ENCODE peak calls at places on chromosomes 1 and 21, in four cellular contexts. M is fibroblast of gingiva, Q is iPS DF 6.9, X is T-helper 22 cell. P is an unnamed sample.

GRCh38 chr1:10522324-10522860 is 47.6 kb downstream of the PEX14 start:
- DNase-seq in M (no peak), Q (no peak), X (no peak), P (no peak)

GRCh38 chr1:101238681-101239094 is 1.9 kb downstream of the S1PR1 start:
- DNase-seq in M (peak), Q (peak), X (peak), P (peak)

GRCh38 chr1:61076728-61077675 is 5.4 kb upstream of the NFIA start:
- DNase-seq in M (peak), Q (no peak), X (peak), P (peak)

GRCh38 chr21:33762798-33763572 is 120.7 kb downstream of the ITSN1 start:
- DNase-seq in M (peak), Q (no peak), X (no peak), P (no peak)

GRCh38 chr1:85379203-85380136 is 85.5 kb downstream of the DDAH1 start:
- DNase-seq in M (no peak), Q (no peak), X (no peak), P (no peak)

GRCh38 chr1:39145651-39145970 is 58.9 kb upstream of the MACF1 start:
- DNase-seq in M (no peak), Q (no peak), X (no peak), P (no peak)

GRCh38 chr1:1916882-1917281 is 1.8 kb downstream of the CALML6 start:
- DNase-seq in M (no peak), Q (no peak), X (no peak), P (no peak)

GRCh38 chr1:9689971-9690381 is 38.4 kb downstream of the PIK3CD start:
- DNase-seq in M (peak), Q (no peak), X (no peak), P (no peak)

GRCh38 chr1:9271268-9271667 is 21.4 kb upstream of the SPSB1 start:
- DNase-seq in M (no peak), Q (no peak), X (no peak), P (no peak)

GRCh38 chr1:15429701-15430149 is 8.5 kb upstream of the CTRC start:
- DNase-seq in M (peak), Q (no peak), X (no peak), P (no peak)

GRCh38 chr1:16721871-16722641 is 18.3 kb upstream of the RNU1-4 start:
- DNase-seq in M (no peak), Q (no peak), X (no peak), P (no peak)

GRCh38 chr1:218217040-218217439 is 68.1 kb upstream of the RRP15 start:
- DNase-seq in M (no peak), Q (no peak), X (no peak), P (no peak)

GRCh38 chr1:168288311-168289052 is 7.8 kb downstream of the TBX19 start:
- DNase-seq in M (no peak), Q (no peak), X (no peak), P (no peak)

GRCh38 chr1:200627548-200628222 is 7.1 kb upstream of the KIF14 start:
- DNase-seq in M (no peak), Q (no peak), X (no peak), P (no peak)

GRCh38 chr1:223856386-223856785 is 10.6 kb upstream of the TP53BP2 start:
- DNase-seq in M (no peak), Q (no peak), X (no peak), P (no peak)

GRCh38 chr1:94463765-94464330 is 45.7 kb downstream of the ABCD3 start:
- DNase-seq in M (peak), Q (no peak), X (no peak), P (peak)

GRCh38 chr1:30880631-30881155 is 27.9 kb downstream of the SDC3 start:
- DNase-seq in M (no peak), Q (no peak), X (no peak), P (no peak)

GRCh38 chr1:97006044-97006676 is 284.6 kb downstream of the PTBP2 start:
- DNase-seq in M (peak), Q (no peak), X (no peak), P (peak)

GRCh38 chr21:45700461-45700860 is 56.9 kb downstream of the PCBP3 start:
- DNase-seq in M (no peak), Q (no peak), X (no peak), P (no peak)

GRCh38 chr1:51331206-51332100 is 1.1 kb upstream of the TTC39A start:
- DNase-seq in M (peak), Q (no peak), X (no peak), P (no peak)

GRCh38 chr1:210598135-210598652 is 269.5 kb downstream of the HHAT start:
- DNase-seq in M (peak), Q (no peak), X (no peak), P (peak)

GRCh38 chr1:21743476-21743875 is 39.5 kb downstream of the USP48 start:
- DNase-seq in M (no peak), Q (no peak), X (no peak), P (no peak)

GRCh38 chr21:38277501-38278111 is 20.8 kb downstream of the KCNJ15 start:
- DNase-seq in M (peak), Q (no peak), X (no peak), P (peak)

GRCh38 chr1:222784916-222785315 is 29.9 kb upstream of the DISP1 start:
- DNase-seq in M (no peak), Q (no peak), X (no peak), P (no peak)

GRCh38 chr1:114128293-114128692 is 25.4 kb downstream of the SYT6 start:
- DNase-seq in M (no peak), Q (no peak), X (no peak), P (no peak)

GRCh38 chr1:40476924-40477679 is at the start of gene ZFP69:
- DNase-seq in M (peak), Q (no peak), X (peak), P (peak)

GRCh38 chr1:165747632-165748452 is 20.8 kb downstream of the TMCO1 start:
- DNase-seq in M (no peak), Q (no peak), X (no peak), P (no peak)

GRCh38 chr1:58005212-58005611 is 541.3 kb downstream of the OMA1 start:
- DNase-seq in M (no peak), Q (no peak), X (no peak), P (no peak)

GRCh38 chr1:54403808-54404261 is 2.4 kb downstream of the SSBP3 start:
- DNase-seq in M (no peak), Q (no peak), X (no peak), P (no peak)

GRCh38 chr1:45617618-45618017 is 6.2 kb downstream of the CCDC17 start:
- DNase-seq in M (no peak), Q (no peak), X (no peak), P (no peak)

GRCh38 chr1:178869114-178869697 is 1.7 kb downstream of the ANGPTL1 start:
- DNase-seq in M (peak), Q (no peak), X (no peak), P (peak)

GRCh38 chr1:10668241-10668761 is 128.1 kb downstream of the CASZ1 start:
- DNase-seq in M (no peak), Q (no peak), X (no peak), P (no peak)

GRCh38 chr1:185155600-185156320 is 993 bp downstream of the TRMT1L start:
- DNase-seq in M (peak), Q (no peak), X (no peak), P (peak)

GRCh38 chr1:218524526-218524925 is 179.4 kb downstream of the TGFB2 start:
- DNase-seq in M (peak), Q (no peak), X (no peak), P (no peak)

GRCh38 chr1:221887091-221887746 is 145.3 kb upstream of the DUSP10 start:
- DNase-seq in M (peak), Q (no peak), X (no peak), P (peak)

GRCh38 chr1:82492168-82492567 is 691.4 kb downstream of the ADGRL2 start:
- DNase-seq in M (peak), Q (no peak), X (no peak), P (no peak)

GRCh38 chr1:39258146-39258924 is 53.8 kb downstream of the MACF1 start:
- DNase-seq in M (peak), Q (peak), X (peak), P (peak)